ENCODE peak calls at places on chromosomes 16 and 17, in four cellular contexts. Q is heart right ventricle, C is psoas muscle, J is SK-N-SH. N is an unnamed sample.
A peak's percentile ranks its signal among the peaks of the same experiment; 100 is the strongest.

GRCh38 chr17:27407916-27408846 is 48.1 kb upstream of the KSR1 start:
- DNase-seq in C (no peak), J (no peak), Q (no peak), N (no peak)

GRCh38 chr16:86016201-86016965 is 117.4 kb downstream of the IRF8 start:
- DNase-seq in C (no peak), Q (peak; percentile 46), J (peak; percentile 73), N (no peak)

GRCh38 chr17:52885882-52886281 is 727.4 kb upstream of the CA10 start:
- DNase-seq in Q (no peak), J (peak; percentile 9), C (no peak), N (no peak)

GRCh38 chr16:30615358-30616076 is 5.3 kb upstream of the ZNF689 start:
- DNase-seq in Q (peak; percentile 40), J (peak; percentile 71), C (no peak), N (no peak)

GRCh38 chr17:65559802-65560627 is 1.4 kb downstream of the AXIN2 start:
- DNase-seq in C (peak; percentile 41), J (peak; percentile 94), Q (no peak), N (no peak)

GRCh38 chr16:55386534-55387296 is 62.7 kb downstream of the IRX6 start:
- DNase-seq in J (no peak), Q (no peak), C (no peak), N (no peak)

GRCh38 chr16:13680021-13680672 is 239.8 kb upstream of the ERCC4 start:
- DNase-seq in J (no peak), Q (no peak), C (no peak), N (no peak)

GRCh38 chr17:73013299-73013698 is 79.2 kb downstream of the SLC39A11 start:
- DNase-seq in J (no peak), Q (no peak), C (no peak), N (no peak)

GRCh38 chr16:76114681-76115080 is 162.5 kb upstream of the CNTNAP4 start:
- DNase-seq in C (no peak), J (no peak), Q (no peak), N (no peak)

GRCh38 chr16:49858200-49859129 is 2.6 kb upstream of the ZNF423 start:
- DNase-seq in C (peak; percentile 72), J (peak; percentile 82), Q (peak; percentile 66), N (no peak)

GRCh38 chr17:73658821-73659220 is 14.6 kb upstream of the SDK2 start:
- DNase-seq in Q (no peak), C (no peak), J (no peak), N (no peak)

DNA sequence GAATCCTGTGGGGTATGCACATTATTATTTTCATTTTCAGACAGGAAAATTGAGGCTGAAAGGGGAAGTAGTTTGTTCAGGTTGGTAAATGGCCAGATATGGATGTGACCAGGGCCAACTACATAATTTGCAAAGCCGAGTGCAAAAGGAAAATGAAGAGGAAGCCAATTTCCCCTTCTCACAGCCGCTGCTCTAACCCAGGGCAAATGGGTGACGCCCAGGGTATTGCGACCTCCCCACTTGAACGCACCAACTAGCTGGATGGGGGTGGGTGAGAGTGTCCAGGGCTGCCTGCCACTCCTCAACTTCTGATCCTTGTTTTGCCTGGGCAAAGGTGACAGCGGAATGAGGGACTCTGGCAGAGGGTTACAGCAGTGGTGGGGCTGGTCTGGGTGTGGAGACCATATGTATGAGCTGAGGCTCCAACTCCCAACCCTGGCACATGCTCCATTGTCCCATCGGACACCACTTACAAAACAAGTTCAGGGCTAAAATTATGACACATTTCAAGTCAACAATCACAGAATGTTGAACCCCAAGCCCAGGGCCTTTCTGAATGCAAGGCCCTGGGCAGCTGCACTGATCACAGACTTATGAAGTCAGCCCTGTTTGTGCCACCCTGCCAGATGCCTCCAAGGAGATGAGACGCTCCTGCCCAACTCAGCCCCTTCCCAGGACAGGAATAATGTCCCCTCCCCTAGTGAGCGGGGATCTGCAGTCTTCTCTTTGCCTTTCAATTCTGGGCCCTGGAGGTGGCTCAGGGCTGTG is 1.7 kb downstream of the ANKRD40CL start:
- DNase-seq in J (no peak), Q (no peak), C (no peak), N (no peak)
- H3K4me3 ChIP-seq in J (no peak overlapping the region), Q (no peak overlapping the region), C (no peak overlapping the region), N (no peak overlapping the region)

GRCh38 chr17:49621420-49621819 is 45.7 kb downstream of the NXPH3 start:
- DNase-seq in Q (no peak), J (no peak), C (no peak), N (no peak)

GRCh38 chr17:49621946-49622529 is 46.4 kb downstream of the NXPH3 start:
- DNase-seq in C (no peak), J (no peak), Q (no peak), N (no peak)

GRCh38 chr17:49630113-49630900 is 47.6 kb downstream of the SPOP start:
- DNase-seq in J (no peak), Q (no peak), C (no peak), N (no peak)

GRCh38 chr17:49629447-49629846 is 48.5 kb downstream of the SPOP start:
- DNase-seq in J (peak; percentile 21), Q (no peak), C (no peak), N (no peak)

DNA sequence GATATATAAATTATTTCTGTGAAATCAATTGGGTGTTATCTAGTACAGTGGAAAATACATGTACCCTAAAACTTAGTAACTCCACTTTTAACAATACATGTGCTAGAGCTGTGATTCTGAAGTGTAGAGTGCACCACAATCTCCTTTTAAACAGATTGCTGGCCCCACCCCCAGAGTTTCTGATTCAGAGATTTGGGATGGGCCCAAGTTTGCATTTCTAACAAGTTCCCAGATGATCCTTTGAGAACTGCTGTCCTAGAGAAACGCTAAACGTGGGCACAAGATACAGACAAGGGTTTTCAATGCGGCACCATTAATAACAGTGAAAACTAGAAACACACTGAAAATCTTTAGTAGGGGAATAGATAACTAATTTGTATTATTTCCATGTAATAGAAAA is 49.2 kb downstream of the NXPH3 start:
- DNase-seq in Q (no peak), C (no peak), J (no peak), N (no peak)
- H3K4me3 ChIP-seq in Q (no peak overlapping the region), C (no peak overlapping the region), J (no peak overlapping the region), N (no peak overlapping the region)

GRCh38 chr17:76670708-76671122 is 27.2 kb upstream of the ST6GALNAC1 start:
- DNase-seq in J (no peak), C (no peak), Q (no peak), N (no peak)
- H3K4me3 ChIP-seq in J (no peak overlapping the region), C (peak overlapping the region; percentile 74), Q (no peak overlapping the region), N (peak overlapping the region; percentile 44)

DNA sequence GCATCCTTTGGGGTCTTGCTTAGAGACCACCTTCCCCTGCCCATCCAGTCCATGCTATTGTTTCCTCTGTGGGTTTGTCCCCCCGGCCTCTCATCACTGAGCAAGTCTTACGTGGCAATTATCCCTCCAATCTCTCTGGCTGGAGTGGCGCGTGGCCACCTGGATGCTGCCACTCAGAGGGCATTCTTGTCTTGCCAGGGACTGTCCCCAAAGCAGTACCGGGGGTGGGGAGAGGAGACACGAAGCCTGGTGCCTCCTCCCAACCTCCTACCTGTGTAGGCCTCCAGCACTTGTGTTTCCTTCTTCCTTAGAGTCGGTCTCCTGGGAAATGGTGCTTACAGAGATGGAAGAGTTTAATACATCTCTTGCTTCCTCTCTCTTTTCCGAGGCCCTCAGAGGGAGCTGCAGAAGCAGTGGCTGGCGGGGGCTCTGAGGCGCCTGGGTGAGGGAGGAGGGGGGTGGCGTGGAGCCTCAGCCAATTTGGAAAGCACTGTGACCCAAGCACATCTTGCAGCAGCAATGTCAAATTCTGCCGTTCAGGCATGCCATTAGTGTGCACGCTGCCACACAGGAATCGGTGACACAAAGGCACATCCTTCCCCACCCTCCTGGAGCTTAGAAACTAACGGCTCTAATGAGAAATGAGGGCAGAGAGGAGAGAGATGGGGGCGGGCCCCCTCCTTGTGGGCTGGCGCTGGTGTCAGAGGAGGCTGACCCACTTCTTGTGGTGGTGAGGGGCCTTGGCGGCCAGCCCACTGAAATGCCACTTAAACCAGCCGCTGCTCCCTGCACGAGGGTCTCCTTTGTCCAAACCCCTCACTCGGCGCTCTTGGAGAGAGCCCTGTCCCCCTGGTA is 95.0 kb downstream of the RTN4RL1 start:
- DNase-seq in J (no peak), Q (no peak), C (no peak), N (no peak)
- H3K4me3 ChIP-seq in J (no peak overlapping the region), Q (no peak overlapping the region), C (no peak overlapping the region), N (no peak overlapping the region)